ENCODE peak calls at places on chromosome 21, in six cellular contexts. K is activated naive CD4-positive, alpha-beta T cell; Z is H4; I is upper lobe of right lung; H is EH; J is stimulated activated CD4-positive, alpha-beta T cell treated with anti-CD3 and anti-CD28 coated beads, Interleukin-2, amount 100 ng/mL, for 48 hours. N is an unnamed sample.
A peak's percentile ranks its signal among the peaks of the same experiment; 100 is the strongest.

GRCh38 chr21:15430023-15430422 is 299.8 kb upstream of the USP25 start:
- DNase-seq in K (no peak), Z (no peak), I (no peak), H (no peak), J (no peak), N (no peak)

GRCh38 chr21:33976082-33976979 is 60.7 kb upstream of the ATP5PO start:
- DNase-seq in K (no peak), Z (peak; percentile 83), I (no peak), H (peak; percentile 96), J (peak; percentile 56), N (no peak)

GRCh38 chr21:32921632-32922230 is 104.0 kb upstream of the OLIG2 start:
- DNase-seq in K (no peak), Z (no peak), I (peak; percentile 72), H (peak; percentile 17), J (peak; percentile 59), N (no peak)

GRCh38 chr21:29486306-29486705 is 187.6 kb downstream of the BACH1 start:
- DNase-seq in K (no peak), Z (no peak), I (no peak), H (no peak), J (no peak), N (no peak)

GRCh38 chr21:28884976-28885852 is 107.5 kb downstream of the LTN1 start:
- DNase-seq in K (peak; percentile 75), Z (peak; percentile 96), I (peak; percentile 95), H (peak; percentile 94), J (peak; percentile 81), N (peak; percentile 93)

GRCh38 chr21:41589620-41590175 is 81.7 kb upstream of the TMPRSS2 start:
- DNase-seq in K (no peak), Z (no peak), I (peak; percentile 25), H (no peak), J (no peak), N (no peak)

GRCh38 chr21:29168874-29169273 is 38.4 kb downstream of the MAP3K7CL start:
- DNase-seq in K (no peak), Z (no peak), I (no peak), H (no peak), J (no peak), N (no peak)

GRCh38 chr21:39030127-39030884 is 152.9 kb downstream of the PSMG1 start:
- DNase-seq in K (no peak), Z (no peak), I (no peak), H (no peak), J (no peak), N (no peak)

GRCh38 chr21:37675202-37675801 is 241.0 kb downstream of the KCNJ6 start:
- DNase-seq in K (no peak), Z (peak; percentile 25), I (peak; percentile 80), H (peak; percentile 45), J (peak; percentile 69), N (no peak)